ENCODE peak calls at places on chromosomes 5 and 9, in ten cellular contexts. F is right atrium auricular region, T is OCI-LY7, B is Peyer's patch, W is adrenal gland, Z is progenitor cell of endocrine pancreas, J is upper lobe of right lung, X is body of pancreas, Y is colonic mucosa, D is stomach. S is an unnamed sample.

GRCh38 chr5:173581408-173582197 is 34.8 kb downstream of the BOD1 start:
- DNase-seq in F (no peak), T (peak), B (no peak), W (peak), Z (peak), J (no peak), X (no peak), Y (peak), D (peak), S (peak)

GRCh38 chr9:20315672-20316071 is 306.6 kb downstream of the MLLT3 start:
- DNase-seq in F (no peak), T (no peak), B (no peak), W (peak), Z (no peak), J (no peak), X (no peak), Y (no peak), D (no peak), S (no peak)

GRCh38 chr9:128435611-128436010 is 15.0 kb downstream of the CERCAM start:
- DNase-seq in F (no peak), T (no peak), B (no peak), W (no peak), Z (no peak), J (no peak), X (no peak), Y (no peak), D (no peak), S (no peak)

GRCh38 chr5:39427225-39427624 is 2.4 kb upstream of the DAB2 start:
- DNase-seq in F (no peak), T (no peak), B (no peak), W (no peak), Z (no peak), J (no peak), X (no peak), Y (no peak), D (no peak), S (no peak)

GRCh38 chr5:92403308-92403707 is 1020.2 kb upstream of the ARRDC3 start:
- DNase-seq in F (no peak), T (no peak), B (no peak), W (no peak), Z (no peak), J (no peak), X (no peak), Y (no peak), D (no peak), S (no peak)

GRCh38 chr9:14004110-14004509 is 309.8 kb downstream of the NFIB start:
- DNase-seq in F (no peak), T (no peak), B (no peak), W (no peak), Z (no peak), J (no peak), X (no peak), Y (no peak), D (no peak), S (no peak)

GRCh38 chr5:91528831-91529230 is 145.7 kb upstream of the ARRDC3 start:
- DNase-seq in F (no peak), T (no peak), B (no peak), W (no peak), Z (no peak), J (no peak), X (no peak), Y (no peak), D (no peak), S (no peak)

GRCh38 chr9:123682746-123683145 is 247.2 kb downstream of the DENND1A start:
- DNase-seq in F (no peak), T (no peak), B (no peak), W (no peak), Z (no peak), J (no peak), X (no peak), Y (no peak), D (no peak), S (no peak)

GRCh38 chr9:2414465-2414864 is 207.1 kb upstream of the VLDLR start:
- DNase-seq in F (no peak), T (no peak), B (no peak), W (no peak), Z (no peak), J (no peak), X (no peak), Y (no peak), D (no peak), S (no peak)

GRCh38 chr5:149827501-149827990 is 97.4 kb downstream of the PPARGC1B start:
- DNase-seq in F (no peak), T (no peak), B (no peak), W (no peak), Z (no peak), J (no peak), X (no peak), Y (no peak), D (no peak), S (no peak)

GRCh38 chr5:149830579-149830978 is 100.5 kb downstream of the PPARGC1B start:
- DNase-seq in F (no peak), T (no peak), B (no peak), W (no peak), Z (no peak), J (no peak), X (no peak), Y (no peak), D (no peak), S (no peak)

GRCh38 chr5:149828161-149829011 is 98.3 kb downstream of the PPARGC1B start:
- DNase-seq in F (peak), T (peak), B (peak), W (peak), Z (peak), J (peak), X (peak), Y (peak), D (peak), S (peak)

GRCh38 chr5:149831492-149831891 is 101.4 kb downstream of the PPARGC1B start:
- DNase-seq in F (no peak), T (no peak), B (no peak), W (no peak), Z (no peak), J (no peak), X (no peak), Y (no peak), D (no peak), S (no peak)

GRCh38 chr5:149829954-149830353 is 99.8 kb downstream of the PPARGC1B start:
- DNase-seq in F (no peak), T (peak), B (no peak), W (no peak), Z (no peak), J (no peak), X (no peak), Y (no peak), D (no peak), S (no peak)
- TF ChIP-seq CTCF in F (peak), T (peak), B (no peak), W (no peak), Z (peak), J (no peak), X (no peak), Y (no peak), D (no peak), S (no peak)

DNA sequence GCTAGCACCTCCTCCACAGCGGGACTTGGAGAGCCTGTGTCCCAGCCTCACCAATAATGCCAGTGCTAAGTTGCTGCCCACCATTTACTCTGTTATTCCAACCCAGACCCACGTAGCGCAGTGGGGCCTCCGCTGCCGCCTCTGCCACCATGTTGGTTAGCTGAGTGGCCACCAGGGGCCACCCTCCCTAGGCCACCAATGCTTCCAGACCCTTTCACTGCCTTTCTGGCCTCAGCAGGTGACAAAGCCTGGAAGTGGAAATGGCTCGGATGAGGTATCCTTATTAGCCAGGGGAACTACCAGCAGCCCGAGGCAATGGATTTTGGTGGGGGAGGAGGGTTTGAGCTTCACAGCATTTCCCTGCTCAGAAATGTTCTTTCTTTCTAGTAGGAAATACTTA is 110.1 kb downstream of the OSTF1 start:
- DNase-seq in F (no peak), T (no peak), B (no peak), W (no peak), Z (no peak), J (no peak), X (no peak), Y (no peak), D (no peak), S (no peak)
- TF ChIP-seq CTCF in F (no peak), T (peak), B (no peak), W (no peak), Z (peak), J (no peak), X (no peak), Y (no peak), D (no peak), S (no peak)

DNA sequence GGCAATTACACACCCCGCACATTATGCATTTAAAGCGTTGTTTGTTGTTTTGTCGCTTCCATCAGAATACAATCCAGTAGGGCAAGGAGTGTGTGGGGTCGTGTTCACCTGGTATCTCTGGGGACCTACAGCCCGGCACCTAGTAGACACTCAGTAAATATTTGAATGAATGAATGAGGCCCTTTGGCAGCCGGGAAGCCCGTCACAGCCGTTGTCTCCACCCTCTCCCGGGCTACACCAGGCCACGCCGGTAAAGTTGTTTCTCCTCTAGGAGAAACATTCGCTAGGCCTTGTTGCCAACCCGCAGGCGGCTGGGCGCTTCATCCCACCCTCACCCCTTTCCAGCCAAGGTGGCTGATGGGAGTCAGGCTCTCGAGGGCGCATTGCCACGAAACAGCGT is 901 bp upstream of the JAK2 start:
- DNase-seq in F (no peak), T (no peak), B (no peak), W (no peak), Z (no peak), J (no peak), X (no peak), Y (peak), D (no peak), S (no peak)
- TF ChIP-seq CTCF in F (no peak), T (no peak), B (no peak), W (no peak), Z (no peak), J (no peak), X (no peak), Y (no peak), D (no peak), S (no peak)

GRCh38 chr9:117249799-117250198 is 165.1 kb downstream of the ASTN2 start:
- DNase-seq in F (no peak), T (no peak), B (no peak), W (no peak), Z (no peak), J (no peak), X (no peak), Y (no peak), D (no peak), S (no peak)

GRCh38 chr9:117250610-117251215 is 164.1 kb downstream of the ASTN2 start:
- DNase-seq in F (no peak), T (no peak), B (no peak), W (no peak), Z (no peak), J (no peak), X (no peak), Y (no peak), D (no peak), S (no peak)

GRCh38 chr9:117253256-117253655 is 161.6 kb downstream of the ASTN2 start:
- DNase-seq in F (no peak), T (no peak), B (no peak), W (no peak), Z (no peak), J (no peak), X (no peak), Y (no peak), D (no peak), S (no peak)

GRCh38 chr9:117245225-117245624 is 169.6 kb downstream of the ASTN2 start:
- DNase-seq in F (no peak), T (no peak), B (no peak), W (no peak), Z (no peak), J (no peak), X (no peak), Y (no peak), D (no peak), S (no peak)

DNA sequence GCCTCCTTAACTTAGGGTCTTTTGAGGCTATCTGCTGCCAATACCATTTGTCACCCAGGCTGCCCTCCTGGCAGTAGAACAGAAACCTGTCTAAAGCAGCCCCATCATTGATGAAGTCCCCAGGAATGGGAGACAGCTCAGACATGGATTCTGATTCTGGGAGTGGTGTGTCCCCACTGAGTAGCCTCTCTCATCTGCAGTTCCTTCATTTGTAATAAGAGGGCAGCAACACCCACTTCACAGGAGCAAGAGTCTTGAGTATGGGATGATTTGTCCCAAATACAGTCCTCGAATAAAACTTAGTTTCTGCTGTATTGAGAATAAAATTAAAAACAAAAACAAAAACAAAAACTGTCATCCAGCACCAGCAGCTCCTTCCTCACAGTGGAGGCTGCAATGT is 167.6 kb downstream of the ASTN2 start:
- DNase-seq in F (no peak), T (peak), B (no peak), W (no peak), Z (no peak), J (no peak), X (peak), Y (no peak), D (no peak), S (no peak)
- TF ChIP-seq CTCF in F (peak), T (peak), B (no peak), W (no peak), Z (peak), J (peak), X (peak), Y (no peak), D (peak), S (no peak)

S was measured in natural killer cell.